ENCODE peak calls at places on chromosomes 1 and 21, in four cellular contexts. J, R, O and Q are unnamed samples.
A peak's percentile ranks its signal among the peaks of the same experiment; 100 is the strongest.

GRCh38 chr1:24705260-24706073 is 39.8 kb upstream of the CLIC4 start:
- DNase-seq in R (peak; percentile 24), J (peak; percentile 98), O (peak; percentile 97), Q (peak; percentile 88)

GRCh38 chr1:211133393-211133840 is 531 bp downstream of the KCNH1 start:
- DNase-seq in O (peak; percentile 6), J (no peak), R (no peak), Q (no peak)

GRCh38 chr1:68644521-68644920 is 147.6 kb upstream of the DEPDC1 start:
- DNase-seq in J (no peak), O (peak; percentile 12), R (no peak), Q (no peak)

GRCh38 chr1:23168079-23168461 is 586 bp downstream of the LUZP1 start:
- DNase-seq in O (no peak), J (no peak), R (peak; percentile 24), Q (peak; percentile 73)

GRCh38 chr21:31204801-31205200 is 139.3 kb downstream of the TIAM1 start:
- DNase-seq in R (no peak), O (no peak), J (no peak), Q (no peak)

GRCh38 chr1:153100241-153100640 is 5.9 kb upstream of the SPRR2E start:
- DNase-seq in R (no peak), J (peak; percentile 4), O (peak; percentile 98), Q (no peak)

GRCh38 chr1:150362721-150363425 is 1.1 kb upstream of the RPRD2 start:
- DNase-seq in J (no peak), O (no peak), R (no peak), Q (peak; percentile 54)

GRCh38 chr1:152182942-152183341 is 23.9 kb upstream of the RPTN start:
- DNase-seq in R (no peak), O (peak; percentile 91), J (peak; percentile 89), Q (no peak)

GRCh38 chr1:29481031-29481430 is 244.7 kb downstream of the PTPRU start:
- DNase-seq in J (no peak), R (no peak), O (no peak), Q (no peak)

GRCh38 chr21:28159396-28159795 is 833.3 kb downstream of the LTN1 start:
- DNase-seq in R (no peak), J (no peak), O (no peak), Q (no peak)

GRCh38 chr1:5226390-5226704 is 571.9 kb downstream of the AJAP1 start:
- DNase-seq in J (no peak), O (no peak), R (no peak), Q (no peak)

GRCh38 chr1:9849691-9850441 is 26.1 kb upstream of the CLSTN1 start:
- DNase-seq in R (peak; percentile 26), O (no peak), J (no peak), Q (no peak)

GRCh38 chr1:89457046-89457445 is 67.6 kb upstream of the LRRC8B start:
- DNase-seq in J (no peak), R (no peak), O (no peak), Q (no peak)

GRCh38 chr21:14874379-14874778 is 190.4 kb downstream of the NRIP1 start:
- DNase-seq in J (no peak), R (no peak), O (no peak), Q (no peak)

GRCh38 chr1:67433830-67434229 is 3.6 kb upstream of the SERBP1 start:
- DNase-seq in J (no peak), O (no peak), R (no peak), Q (no peak)

GRCh38 chr1:158076461-158076860 is 83.0 kb downstream of the KIRREL1 start:
- DNase-seq in R (no peak), O (no peak), J (no peak), Q (no peak)

GRCh38 chr21:35212393-35213127 is 163.5 kb upstream of the RUNX1 start:
- DNase-seq in O (peak; percentile 69), R (no peak), J (no peak), Q (no peak)

GRCh38 chr21:43192501-43193081 is 23.8 kb downstream of the CRYAA start:
- DNase-seq in J (no peak), R (no peak), O (no peak), Q (peak; percentile 44)

DNA sequence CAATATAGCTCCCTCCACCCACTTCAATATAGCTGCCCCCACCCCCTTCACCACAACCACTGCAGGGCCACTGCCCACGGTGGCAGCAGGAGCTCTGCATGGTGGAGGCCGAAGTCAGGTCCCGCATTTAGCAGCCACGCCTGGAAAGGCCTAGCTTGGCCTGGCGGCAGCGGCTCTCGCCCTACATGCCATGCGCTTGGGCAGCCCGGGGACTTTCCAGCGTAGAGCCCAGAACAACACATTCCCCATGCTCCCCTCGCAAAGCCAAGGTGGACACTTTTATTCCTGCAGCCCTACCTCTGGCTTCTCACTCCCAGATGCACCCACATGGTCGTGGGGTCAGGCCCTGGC is 37.1 kb downstream of the LHX4 start:
- DNase-seq in J (no peak), R (no peak), O (no peak), Q (no peak)
- H3K4me1 ChIP-seq in J (no peaks in the 10 kb centered on the region), R (peaks cover 22% of the 10 kb centered on the region), O (peaks cover 5% of the 10 kb centered on the region), Q (no peaks in the 10 kb centered on the region)

GRCh38 chr1:61171915-61172485 is 89.6 kb downstream of the NFIA start:
- DNase-seq in J (no peak), R (no peak), O (no peak), Q (no peak)
- H3K4me1 ChIP-seq in J (peaks cover 21% of the 10 kb centered on the region), R (peaks cover 11% of the 10 kb centered on the region), O (peaks cover 13% of the 10 kb centered on the region), Q (peaks cover 21% of the 10 kb centered on the region)

GRCh38 chr1:204448321-204448964 is 36.8 kb upstream of the PPP1R15B start:
- DNase-seq in J (no peak), O (peak; percentile 89), R (no peak), Q (no peak)

GRCh38 chr1:204448991-204449390 is 37.4 kb upstream of the PPP1R15B start:
- DNase-seq in R (no peak), J (no peak), O (no peak), Q (no peak)

GRCh38 chr1:204446413-204447111 is 34.9 kb upstream of the PPP1R15B start:
- DNase-seq in O (no peak), J (peak; percentile 79), R (peak; percentile 75), Q (peak; percentile 79)

GRCh38 chr1:204447220-204447619 is 35.6 kb upstream of the PPP1R15B start:
- DNase-seq in O (no peak), R (no peak), J (no peak), Q (no peak)

DNA sequence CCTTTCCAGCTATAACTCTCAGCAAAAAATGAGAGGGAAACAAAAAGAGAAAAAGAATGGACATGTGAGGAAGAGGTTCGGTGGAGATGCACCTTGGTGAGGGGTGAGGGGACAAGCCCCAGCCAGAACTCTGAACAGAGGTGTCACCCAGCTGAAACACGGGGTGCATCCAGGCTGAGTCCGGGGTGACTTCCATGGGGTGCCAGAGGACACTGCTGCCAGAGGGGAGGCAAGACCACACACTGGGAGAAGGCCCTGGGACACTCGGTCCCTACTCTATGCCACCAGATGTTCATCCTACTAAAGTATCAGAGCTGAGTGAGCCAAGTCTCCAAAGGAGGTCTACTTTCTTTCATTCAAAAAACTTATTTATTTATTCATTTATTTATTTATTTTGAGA is 36.1 kb upstream of the PPP1R15B start:
- DNase-seq in O (no peak), J (no peak), R (no peak), Q (no peak)
- H3K4me1 ChIP-seq in O (peaks cover 27% of the 10 kb centered on the region), J (peaks cover 25% of the 10 kb centered on the region), R (peaks cover 55% of the 10 kb centered on the region), Q (peaks cover 18% of the 10 kb centered on the region)

GRCh38 chr1:173048629-173049326 is 2.0 kb downstream of the TNFSF18 start:
- DNase-seq in J (peak; percentile 20), R (no peak), O (peak; percentile 62), Q (no peak)
- H3K4me1 ChIP-seq in J (no peaks in the 10 kb centered on the region), R (no peaks in the 10 kb centered on the region), O (peaks cover 43% of the 10 kb centered on the region), Q (peaks cover 22% of the 10 kb centered on the region)

GRCh38 chr21:45153358-45154318 is 79.3 kb downstream of the ADARB1 start:
- DNase-seq in O (no peak), J (no peak), R (peak; percentile 30), Q (no peak)

GRCh38 chr21:45151484-45152115 is 77.2 kb downstream of the ADARB1 start:
- DNase-seq in O (no peak), R (no peak), J (peak; percentile 48), Q (no peak)

GRCh38 chr21:45150630-45151265 is 76.4 kb downstream of the ADARB1 start:
- DNase-seq in O (no peak), R (no peak), J (no peak), Q (no peak)

GRCh38 chr21:45154511-45155508 is 80.4 kb downstream of the ADARB1 start:
- DNase-seq in R (peak; percentile 16), O (peak; percentile 52), J (peak; percentile 72), Q (no peak)

DNA sequence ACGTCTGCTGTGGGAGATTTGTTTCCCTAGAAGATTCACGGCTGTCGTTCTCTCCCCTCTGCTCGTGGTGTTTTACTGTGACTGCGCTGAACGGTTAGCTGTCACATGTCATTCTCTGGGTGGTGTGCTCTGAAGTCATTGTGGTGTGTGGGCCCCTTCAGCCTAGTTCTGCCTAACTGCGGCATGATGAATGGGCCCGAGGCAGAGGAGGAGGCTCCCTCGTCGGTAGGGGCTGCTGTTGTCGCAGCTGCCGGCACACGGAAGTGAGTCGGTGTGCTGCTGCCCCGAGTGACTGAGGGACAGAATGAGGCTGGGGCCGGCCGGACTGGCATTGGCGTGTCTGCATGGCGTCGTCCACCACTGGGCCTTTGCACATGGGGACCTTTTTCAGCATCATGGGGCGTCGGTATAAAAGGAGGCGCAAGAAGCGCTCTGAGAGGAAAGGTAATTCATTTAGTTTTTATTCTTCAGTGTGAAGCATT is 77.9 kb downstream of the ADARB1 start:
- DNase-seq in O (no peak), R (peak; percentile 57), J (no peak), Q (peak; percentile 76)
- H3K4me1 ChIP-seq in O (peaks cover 23% of the 10 kb centered on the region), R (peaks cover 19% of the 10 kb centered on the region), J (peaks cover 4% of the 10 kb centered on the region), Q (no peaks in the 10 kb centered on the region)

GRCh38 chr1:31934706-31935629 is 3.2 kb downstream of the PTP4A2 start:
- DNase-seq in R (no peak), J (peak; percentile 49), O (peak; percentile 69), Q (no peak)

GRCh38 chr1:31936278-31936965 is 1.7 kb downstream of the PTP4A2 start:
- DNase-seq in O (peak; percentile 38), R (no peak), J (no peak), Q (no peak)

GRCh38 chr1:31936966-31937299 is 1.2 kb downstream of the PTP4A2 start:
- DNase-seq in O (no peak), J (no peak), R (no peak), Q (no peak)

GRCh38 chr1:31932491-31933316 is 5.5 kb downstream of the PTP4A2 start:
- DNase-seq in R (no peak), O (peak; percentile 51), J (no peak), Q (no peak)

DNA sequence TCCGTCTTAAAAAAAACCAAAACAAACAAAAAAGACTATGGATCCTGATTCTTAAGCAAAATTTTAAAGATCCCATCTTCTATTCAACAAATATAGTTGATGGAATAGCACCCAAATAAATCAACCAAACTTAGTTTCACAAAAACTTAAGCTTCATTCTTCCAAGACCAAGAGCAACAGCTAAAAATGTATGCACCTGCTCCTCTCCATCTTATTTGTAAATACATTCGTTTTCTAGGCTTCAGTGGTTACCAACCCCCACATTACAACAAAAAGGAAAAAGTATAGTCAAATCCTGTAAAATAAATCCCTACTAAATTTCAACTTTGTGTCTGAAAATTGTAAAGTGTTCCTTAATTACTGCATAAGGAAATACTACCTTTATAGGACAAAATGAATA is 3.9 kb downstream of the PTP4A2 start:
- DNase-seq in J (no peak), R (no peak), O (no peak), Q (no peak)
- H3K4me1 ChIP-seq in J (peaks cover 32% of the 10 kb centered on the region), R (peaks cover 69% of the 10 kb centered on the region), O (peaks cover 62% of the 10 kb centered on the region), Q (peaks cover 81% of the 10 kb centered on the region)